ENCODE peak calls at places on chromosomes 2 and 18, in four cellular contexts. U is naive thymus-derived CD4-positive, alpha-beta T cell; A is kidney epithelial cell; H is left ventricle myocardium inferior. V is an unnamed sample.

GRCh38 chr2:98538280-98539041 is 69.9 kb downstream of the COA5 start:
- DNase-seq in U (no peak), H (no peak), A (no peak), V (no peak)

GRCh38 chr2:230717595-230717994 is 5.0 kb downstream of the CAB39 start:
- DNase-seq in U (no peak), H (no peak), A (peak), V (no peak)

GRCh38 chr2:82790277-82791021 is 1668.6 kb downstream of the SUCLG1 start:
- DNase-seq in H (no peak), U (no peak), A (peak), V (no peak)

GRCh38 chr18:58202406-58202730 is 158.3 kb downstream of the NEDD4L start:
- DNase-seq in A (no peak), H (no peak), U (no peak), V (no peak)

GRCh38 chr2:241909769-241910168 is 40.2 kb downstream of the RTP5 start:
- DNase-seq in U (no peak), A (no peak), H (no peak), V (no peak)

GRCh38 chr18:11955299-11956029 is 25.8 kb upstream of the IMPA2 start:
- DNase-seq in U (no peak), A (no peak), H (no peak), V (no peak)

GRCh38 chr2:128413718-128414341 is 95.2 kb upstream of the HS6ST1 start:
- DNase-seq in A (no peak), H (no peak), U (no peak), V (peak)

GRCh38 chr2:64699712-64700111 is 46.0 kb upstream of the SERTAD2 start:
- DNase-seq in U (no peak), H (no peak), A (no peak), V (no peak)

GRCh38 chr2:99488999-99489757 is 639 bp downstream of the REV1 start:
- DNase-seq in H (peak), U (peak), A (no peak), V (no peak)

GRCh38 chr18:79912409-79912991 is 39.0 kb downstream of the SLC66A2 start:
- DNase-seq in U (peak), H (no peak), A (no peak), V (peak)

GRCh38 chr2:112836695-112837117 is at the start of gene IL1B:
- DNase-seq in U (no peak), A (no peak), H (no peak), V (no peak)

GRCh38 chr18:57249109-57249508 is 102.2 kb downstream of the BOD1L2 start:
- DNase-seq in A (no peak), H (no peak), U (no peak), V (no peak)

GRCh38 chr2:177165103-177165583 is 47.5 kb upstream of the HNRNPA3 start:
- DNase-seq in A (no peak), U (peak), H (no peak), V (no peak)

DNA sequence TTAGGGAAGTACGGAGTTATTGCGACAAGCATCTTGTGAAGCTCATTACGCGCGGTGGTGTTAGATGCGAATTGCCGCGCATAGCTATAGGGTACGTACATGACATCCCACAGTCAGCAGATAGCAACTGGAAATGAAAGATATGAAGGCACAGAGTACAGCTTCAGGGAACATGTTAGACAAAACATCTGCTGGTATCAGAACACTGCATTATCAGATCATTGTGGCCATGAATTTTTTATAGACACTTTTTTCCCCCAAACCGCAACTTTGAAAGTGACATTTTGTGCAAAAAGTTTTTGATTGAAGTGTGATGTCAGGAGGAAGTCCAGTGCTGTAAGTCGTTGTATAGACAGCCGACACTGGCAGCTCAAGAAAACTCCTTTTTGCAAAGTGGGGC is 1073.2 kb upstream of the FANCL start:
- DNase-seq in A (no peak), H (no peak), U (no peak), V (peak)
- H3K4me3 ChIP-seq in A (no peak), H (no peak), U (no peak), V (peak)

GRCh38 chr2:100822587-100823248 is 2.8 kb downstream of the NPAS2 start:
- DNase-seq in H (no peak), A (no peak), U (no peak), V (no peak)
- H3K4me3 ChIP-seq in H (peak), A (no peak), U (no peak), V (no peak)

GRCh38 chr18:21364471-21364870 is 122.4 kb downstream of the GREB1L start:
- DNase-seq in H (no peak), U (no peak), A (no peak), V (no peak)
- H3K4me3 ChIP-seq in H (no peak), U (no peak), A (no peak), V (no peak)

DNA sequence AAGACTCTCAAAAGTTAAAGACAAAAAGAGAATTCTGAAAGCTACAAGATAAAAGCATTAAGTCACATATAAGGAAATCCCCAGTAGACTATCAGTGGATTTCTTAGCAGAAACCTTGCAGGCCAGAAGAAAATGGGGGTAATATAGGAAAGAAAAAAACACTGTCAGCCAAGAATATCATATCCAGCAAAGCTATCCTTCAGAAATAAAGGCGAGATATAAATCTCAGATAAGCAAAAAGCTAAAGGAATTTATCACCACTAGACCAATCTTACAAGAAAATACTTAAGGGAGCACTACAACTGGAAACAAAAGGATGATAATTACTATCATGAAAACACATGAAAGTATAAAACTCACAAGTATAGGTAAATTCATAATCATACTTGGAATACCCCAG is 63.1 kb downstream of the USP40 start:
- DNase-seq in A (no peak), H (no peak), U (no peak), V (no peak)
- H3K4me3 ChIP-seq in A (no peak), H (no peak), U (no peak), V (no peak)